ENCODE peak calls at places on chromosomes 12 and 14, in seven cellular contexts. F, R, O, W, J, E and K are unnamed samples.

GRCh38 chr14:92789457-92790089 is 4.5 kb upstream of the GOLGA5 start:
- DNase-seq in F (no peak), R (no peak), O (no peak), W (peak; percentile 5), J (no peak), E (no peak), K (no peak)

GRCh38 chr12:51823875-51824565 is 24.5 kb downstream of the FIGNL2 start:
- DNase-seq in F (peak; percentile 83), R (no peak), O (peak; percentile 86), W (peak; percentile 73), J (peak; percentile 80), E (peak; percentile 66), K (peak; percentile 57)

GRCh38 chr12:105738036-105738435 is 400.7 kb downstream of the NUAK1 start:
- DNase-seq in F (no peak), R (no peak), O (no peak), W (peak; percentile 55), J (no peak), E (no peak), K (no peak)

GRCh38 chr12:127494961-127495915 is 771.7 kb upstream of the TMEM132C start:
- DNase-seq in F (no peak), R (no peak), O (no peak), W (no peak), J (no peak), E (no peak), K (no peak)

GRCh38 chr12:105190530-105190929 is 45.4 kb downstream of the APPL2 start:
- DNase-seq in F (no peak), R (no peak), O (no peak), W (no peak), J (no peak), E (no peak), K (no peak)

GRCh38 chr14:96217381-96217913 is 12.8 kb downstream of the BDKRB2 start:
- DNase-seq in F (no peak), R (no peak), O (no peak), W (no peak), J (no peak), E (peak; percentile 68), K (no peak)

GRCh38 chr12:74349925-74350324 is 187.7 kb upstream of the ATXN7L3B start:
- DNase-seq in F (no peak), R (no peak), O (no peak), W (no peak), J (no peak), E (no peak), K (no peak)

GRCh38 chr12:7433276-7433822 is 10.6 kb downstream of the CD163L1 start:
- DNase-seq in F (peak; percentile 38), R (no peak), O (no peak), W (peak; percentile 84), J (no peak), E (no peak), K (peak; percentile 59)

GRCh38 chr12:98154850-98155249 is 360.5 kb upstream of the TMPO start:
- DNase-seq in F (peak; percentile 33), R (peak; percentile 29), O (peak; percentile 78), W (no peak), J (peak; percentile 75), E (peak; percentile 26), K (peak; percentile 2)

GRCh38 chr14:58078068-58078467 is 73.9 kb downstream of the ARMH4 start:
- DNase-seq in F (peak; percentile 54), R (no peak), O (peak; percentile 24), W (peak; percentile 84), J (no peak), E (no peak), K (peak; percentile 83)

GRCh38 chr14:74917200-74917543 is 5.9 kb downstream of the RPS6KL1 start:
- DNase-seq in F (no peak), R (no peak), O (no peak), W (no peak), J (no peak), E (no peak), K (no peak)

GRCh38 chr12:7905071-7905470 is 30.9 kb downstream of the SLC2A3 start:
- DNase-seq in F (peak; percentile 11), R (no peak), O (no peak), W (no peak), J (no peak), E (no peak), K (no peak)

GRCh38 chr12:116610971-116611541 is 51.9 kb downstream of the MAP1LC3B2 start:
- DNase-seq in F (peak; percentile 32), R (no peak), O (no peak), W (no peak), J (no peak), E (no peak), K (no peak)

GRCh38 chr12:116606397-116606796 is 47.2 kb downstream of the MAP1LC3B2 start:
- DNase-seq in F (peak; percentile 72), R (no peak), O (no peak), W (no peak), J (no peak), E (no peak), K (no peak)

GRCh38 chr12:116607039-116607438 is 47.9 kb downstream of the MAP1LC3B2 start:
- DNase-seq in F (peak; percentile 59), R (no peak), O (no peak), W (no peak), J (no peak), E (no peak), K (no peak)

GRCh38 chr12:116609715-116610114 is 50.5 kb downstream of the MAP1LC3B2 start:
- DNase-seq in F (peak; percentile 40), R (no peak), O (peak; percentile 71), W (no peak), J (peak; percentile 76), E (no peak), K (no peak)

GRCh38 chr12:116609236-116609635 is 50.1 kb downstream of the MAP1LC3B2 start:
- DNase-seq in F (no peak), R (no peak), O (no peak), W (no peak), J (no peak), E (no peak), K (no peak)
- H2AFZ ChIP-seq in F (no peak overlapping the region), R (no peak overlapping the region), O (peak overlapping the region; percentile 59), W (no peak overlapping the region), J (no peak overlapping the region), E (peak overlapping the region; percentile 56), K (no peak overlapping the region)

DNA sequence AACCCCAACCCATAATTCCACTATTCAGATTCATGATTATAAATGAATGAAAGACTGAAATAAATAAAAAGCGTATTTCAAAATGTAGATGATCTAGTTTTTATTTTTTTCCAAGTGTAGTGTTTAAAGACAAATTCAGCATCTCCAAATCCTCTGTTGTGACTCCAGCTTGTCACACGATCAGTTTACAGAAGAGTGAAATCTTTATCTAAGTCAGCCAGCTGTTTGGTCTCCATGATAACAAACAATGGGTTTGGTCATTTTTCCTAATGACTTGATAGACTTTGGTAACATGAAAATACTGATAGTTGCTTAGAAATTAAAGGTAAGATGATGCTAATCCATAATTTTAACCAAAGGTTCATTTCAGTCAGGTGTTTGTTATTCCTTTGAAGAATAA is 114.5 kb upstream of the RASSF8 start:
- DNase-seq in F (no peak), R (no peak), O (no peak), W (no peak), J (no peak), E (no peak), K (no peak)
- H3K4me1 ChIP-seq in F (peaks cover 19% of the 10 kb centered on the region), R (no peaks in the 10 kb centered on the region), O (peaks cover 10% of the 10 kb centered on the region), W (peaks cover 3% of the 10 kb centered on the region), J (peaks cover 9% of the 10 kb centered on the region), E (no peaks in the 10 kb centered on the region), K (no peaks in the 10 kb centered on the region)

GRCh38 chr14:55059333-55059732 is 7.9 kb downstream of the MAPK1IP1L start:
- DNase-seq in F (no peak), R (no peak), O (no peak), W (no peak), J (no peak), E (no peak), K (no peak)
- H3K36me3 ChIP-seq in F (peaks cover 70% of the 10 kb centered on the region), R (peaks cover 20% of the 10 kb centered on the region), O (peaks cover 15% of the 10 kb centered on the region), W (peaks cover 31% of the 10 kb centered on the region), J (peaks cover 37% of the 10 kb centered on the region), E (peaks cover 90% of the 10 kb centered on the region), K (peaks cover 39% of the 10 kb centered on the region)

GRCh38 chr12:96157427-96157826 is 36.7 kb upstream of the ELK3 start:
- DNase-seq in F (no peak), R (no peak), O (no peak), W (no peak), J (no peak), E (no peak), K (no peak)

GRCh38 chr12:96155181-96155580 is 39.0 kb upstream of the ELK3 start:
- DNase-seq in F (no peak), R (no peak), O (no peak), W (no peak), J (no peak), E (no peak), K (no peak)

GRCh38 chr12:96155781-96156180 is 38.4 kb upstream of the ELK3 start:
- DNase-seq in F (no peak), R (no peak), O (no peak), W (no peak), J (no peak), E (no peak), K (no peak)

GRCh38 chr12:96153131-96153724 is 40.9 kb upstream of the ELK3 start:
- DNase-seq in F (no peak), R (no peak), O (peak; percentile 26), W (no peak), J (no peak), E (peak; percentile 83), K (no peak)

GRCh38 chr12:96156211-96156610 is 38.0 kb upstream of the ELK3 start:
- DNase-seq in F (no peak), R (no peak), O (no peak), W (no peak), J (no peak), E (no peak), K (no peak)
- H2AFZ ChIP-seq in F (no peak overlapping the region), R (no peak overlapping the region), O (no peak overlapping the region), W (no peak overlapping the region), J (no peak overlapping the region), E (no peak overlapping the region), K (no peak overlapping the region)

GRCh38 chr12:124453419-124454351 is 113.7 kb downstream of the NCOR2 start:
- DNase-seq in F (peak; percentile 91), R (no peak), O (no peak), W (peak; percentile 55), J (no peak), E (peak; percentile 70), K (no peak)
- H3K4me1 ChIP-seq in F (peaks cover 22% of the 10 kb centered on the region), R (peaks cover 34% of the 10 kb centered on the region), O (no peaks in the 10 kb centered on the region), W (peaks cover 18% of the 10 kb centered on the region), J (peaks cover 23% of the 10 kb centered on the region), E (peaks cover 26% of the 10 kb centered on the region), K (peaks cover 14% of the 10 kb centered on the region)

GRCh38 chr14:68951051-68951797 is 27.9 kb downstream of the ACTN1 start:
- DNase-seq in F (peak; percentile 100), R (no peak), O (no peak), W (peak; percentile 96), J (no peak), E (peak; percentile 34), K (peak; percentile 100)

GRCh38 chr14:68947802-68948201 is 31.3 kb downstream of the ACTN1 start:
- DNase-seq in F (no peak), R (no peak), O (no peak), W (peak; percentile 42), J (peak; percentile 61), E (no peak), K (peak; percentile 49)

GRCh38 chr14:68950111-68950510 is 29.0 kb downstream of the ACTN1 start:
- DNase-seq in F (no peak), R (no peak), O (no peak), W (peak; percentile 44), J (no peak), E (no peak), K (no peak)

GRCh38 chr14:68948686-68949085 is 30.4 kb downstream of the ACTN1 start:
- DNase-seq in F (no peak), R (no peak), O (no peak), W (no peak), J (no peak), E (peak; percentile 47), K (no peak)

GRCh38 chr14:68949236-68949965 is 29.7 kb downstream of the ACTN1 start:
- DNase-seq in F (no peak), R (no peak), O (no peak), W (no peak), J (no peak), E (peak; percentile 51), K (peak; percentile 51)
- H3K36me3 ChIP-seq in F (peaks cover 10% of the 10 kb centered on the region), R (peaks cover 2% of the 10 kb centered on the region), O (no peaks in the 10 kb centered on the region), W (peaks cover 17% of the 10 kb centered on the region), J (no peaks in the 10 kb centered on the region), E (no peaks in the 10 kb centered on the region), K (no peaks in the 10 kb centered on the region)